ENCODE peak calls at places on chromosomes 12 and 14, in five cellular contexts. One of them, this sample, is unnamed.

GRCh38 chr12:78951746-78952532 is 87.4 kb downstream of the SYT1 start:
- DNase-seq in CD8-positive, alpha-beta T cell: no peak
- DNase-seq in left ventricle myocardium inferior: no peak
- DNase-seq in neural progenitor cell: peak; percentile 18
- DNase-seq in spleen: no peak
- DNase-seq in this sample: no peak

GRCh38 chr14:61528591-61529021 is 166.7 kb upstream of the HIF1A start:
- DNase-seq in spleen: no peak
- DNase-seq in neural progenitor cell: no peak
- DNase-seq in CD8-positive, alpha-beta T cell: no peak
- DNase-seq in left ventricle myocardium inferior: no peak
- DNase-seq in this sample: no peak

GRCh38 chr12:53219956-53220856 is 11.8 kb downstream of the RARG start:
- DNase-seq in neural progenitor cell: peak; percentile 80
- DNase-seq in left ventricle myocardium inferior: peak; percentile 71
- DNase-seq in CD8-positive, alpha-beta T cell: peak; percentile 75
- DNase-seq in spleen: peak; percentile 95
- DNase-seq in this sample: peak; percentile 84

GRCh38 chr14:105532735-105533141 is 6.4 kb downstream of the TMEM121 start:
- DNase-seq in spleen: peak; percentile 85
- DNase-seq in CD8-positive, alpha-beta T cell: no peak
- DNase-seq in left ventricle myocardium inferior: no peak
- DNase-seq in neural progenitor cell: peak; percentile 45
- DNase-seq in this sample: peak; percentile 57

GRCh38 chr12:38662851-38663250 is 242.5 kb downstream of the CPNE8 start:
- DNase-seq in spleen: no peak
- DNase-seq in CD8-positive, alpha-beta T cell: no peak
- DNase-seq in left ventricle myocardium inferior: no peak
- DNase-seq in neural progenitor cell: no peak
- DNase-seq in this sample: no peak

GRCh38 chr14:77485901-77486678 is 12.5 kb downstream of the ISM2 start:
- DNase-seq in left ventricle myocardium inferior: no peak
- DNase-seq in spleen: no peak
- DNase-seq in neural progenitor cell: no peak
- DNase-seq in CD8-positive, alpha-beta T cell: no peak
- DNase-seq in this sample: no peak

GRCh38 chr12:52130695-52131094 is 51.2 kb downstream of the SMIM41 start:
- DNase-seq in neural progenitor cell: no peak
- DNase-seq in CD8-positive, alpha-beta T cell: no peak
- DNase-seq in left ventricle myocardium inferior: peak; percentile 13
- DNase-seq in spleen: peak; percentile 61
- DNase-seq in this sample: peak; percentile 47

GRCh38 chr12:93135286-93136239 is 206.5 kb upstream of the EEA1 start:
- DNase-seq in CD8-positive, alpha-beta T cell: no peak
- DNase-seq in neural progenitor cell: no peak
- DNase-seq in spleen: no peak
- DNase-seq in left ventricle myocardium inferior: no peak
- DNase-seq in this sample: no peak

GRCh38 chr14:31994391-31995033 is 82.6 kb upstream of the ARHGAP5 start:
- DNase-seq in spleen: no peak
- DNase-seq in neural progenitor cell: no peak
- DNase-seq in CD8-positive, alpha-beta T cell: no peak
- DNase-seq in left ventricle myocardium inferior: no peak
- DNase-seq in this sample: no peak

GRCh38 chr14:77022219-77022852 is 6.2 kb downstream of the IRF2BPL start:
- DNase-seq in spleen: no peak
- DNase-seq in neural progenitor cell: no peak
- DNase-seq in CD8-positive, alpha-beta T cell: no peak
- DNase-seq in left ventricle myocardium inferior: no peak
- DNase-seq in this sample: no peak

GRCh38 chr12:69161835-69162234 is 77.5 kb upstream of the CPSF6 start:
- DNase-seq in neural progenitor cell: peak; percentile 16
- DNase-seq in spleen: no peak
- DNase-seq in left ventricle myocardium inferior: no peak
- DNase-seq in CD8-positive, alpha-beta T cell: no peak
- DNase-seq in this sample: no peak

GRCh38 chr14:82075566-82075965 is 541.9 kb upstream of the SEL1L start:
- DNase-seq in left ventricle myocardium inferior: peak; percentile 16
- DNase-seq in neural progenitor cell: peak; percentile 89
- DNase-seq in CD8-positive, alpha-beta T cell: no peak
- DNase-seq in spleen: no peak
- DNase-seq in this sample: no peak

GRCh38 chr14:75401356-75401755 is 26.5 kb upstream of the JDP2 start:
- DNase-seq in left ventricle myocardium inferior: peak; percentile 35
- DNase-seq in spleen: no peak
- DNase-seq in CD8-positive, alpha-beta T cell: no peak
- DNase-seq in neural progenitor cell: peak; percentile 83
- DNase-seq in this sample: no peak

GRCh38 chr14:83342590-83342989 is 1808.9 kb upstream of the SEL1L start:
- DNase-seq in CD8-positive, alpha-beta T cell: no peak
- DNase-seq in neural progenitor cell: no peak
- DNase-seq in left ventricle myocardium inferior: peak; percentile 15
- DNase-seq in spleen: no peak
- DNase-seq in this sample: no peak

GRCh38 chr14:77580964-77581505 is 35.4 kb downstream of the SPTLC2 start:
- DNase-seq in left ventricle myocardium inferior: no peak
- DNase-seq in CD8-positive, alpha-beta T cell: no peak
- DNase-seq in spleen: no peak
- DNase-seq in neural progenitor cell: no peak
- DNase-seq in this sample: no peak

GRCh38 chr12:14283489-14284144 is 81.9 kb upstream of the ATF7IP start:
- DNase-seq in CD8-positive, alpha-beta T cell: no peak
- DNase-seq in spleen: no peak
- DNase-seq in neural progenitor cell: peak; percentile 47
- DNase-seq in left ventricle myocardium inferior: no peak
- DNase-seq in this sample: no peak

GRCh38 chr12:52204095-52204930 is 12.5 kb upstream of the KRT80 start:
- DNase-seq in left ventricle myocardium inferior: no peak
- DNase-seq in neural progenitor cell: no peak
- DNase-seq in spleen: peak; percentile 38
- DNase-seq in CD8-positive, alpha-beta T cell: no peak
- DNase-seq in this sample: peak; percentile 37

GRCh38 chr14:104376202-104377140 is 203.1 kb upstream of the C14orf180 start:
- DNase-seq in CD8-positive, alpha-beta T cell: no peak
- DNase-seq in neural progenitor cell: no peak
- DNase-seq in left ventricle myocardium inferior: no peak
- DNase-seq in spleen: no peak
- DNase-seq in this sample: no peak

GRCh38 chr14:67853748-67854147 is 34.2 kb downstream of the RAD51B start:
- DNase-seq in CD8-positive, alpha-beta T cell: no peak
- DNase-seq in spleen: no peak
- DNase-seq in left ventricle myocardium inferior: no peak
- DNase-seq in neural progenitor cell: no peak
- DNase-seq in this sample: no peak

GRCh38 chr14:91946313-91947195 is 940 bp downstream of the FBLN5 start:
- DNase-seq in CD8-positive, alpha-beta T cell: no peak
- DNase-seq in neural progenitor cell: no peak
- DNase-seq in left ventricle myocardium inferior: no peak
- DNase-seq in spleen: no peak
- DNase-seq in this sample: no peak

GRCh38 chr14:96370528-96370927 is 7.2 kb downstream of the GSKIP start:
- DNase-seq in spleen: no peak
- DNase-seq in neural progenitor cell: no peak
- DNase-seq in left ventricle myocardium inferior: no peak
- DNase-seq in CD8-positive, alpha-beta T cell: no peak
- DNase-seq in this sample: no peak

GRCh38 chr12:102811125-102811737 is 105.8 kb downstream of the PAH start:
- DNase-seq in neural progenitor cell: peak; percentile 70
- DNase-seq in left ventricle myocardium inferior: no peak
- DNase-seq in spleen: no peak
- DNase-seq in CD8-positive, alpha-beta T cell: peak; percentile 5
- DNase-seq in this sample: no peak

GRCh38 chr14:57533214-57533613 is 39.6 kb upstream of the CCDC198 start:
- DNase-seq in spleen: no peak
- DNase-seq in neural progenitor cell: peak; percentile 61
- DNase-seq in left ventricle myocardium inferior: no peak
- DNase-seq in CD8-positive, alpha-beta T cell: no peak
- DNase-seq in this sample: no peak

GRCh38 chr14:70622111-70622712 is 19.5 kb upstream of the TTC9 start:
- DNase-seq in left ventricle myocardium inferior: no peak
- DNase-seq in CD8-positive, alpha-beta T cell: peak; percentile 57
- DNase-seq in neural progenitor cell: peak; percentile 69
- DNase-seq in spleen: no peak
- DNase-seq in this sample: no peak

GRCh38 chr12:54054442-54055332 is 1.1 kb downstream of the HOXC4 start:
- DNase-seq in spleen: no peak
- DNase-seq in CD8-positive, alpha-beta T cell: no peak
- DNase-seq in left ventricle myocardium inferior: no peak
- DNase-seq in neural progenitor cell: no peak
- DNase-seq in this sample: no peak

GRCh38 chr12:38154096-38155019 is 162.2 kb upstream of the ALG10B start:
- DNase-seq in CD8-positive, alpha-beta T cell: no peak
- DNase-seq in spleen: no peak
- DNase-seq in left ventricle myocardium inferior: no peak
- DNase-seq in neural progenitor cell: no peak
- DNase-seq in this sample: peak; percentile 57

GRCh38 chr14:88835661-88836060 is 11.2 kb downstream of the TTC8 start:
- DNase-seq in spleen: no peak
- DNase-seq in neural progenitor cell: no peak
- DNase-seq in left ventricle myocardium inferior: no peak
- DNase-seq in CD8-positive, alpha-beta T cell: no peak
- DNase-seq in this sample: no peak

GRCh38 chr14:78319826-78320635 is 149.9 kb downstream of the NRXN3 start:
- DNase-seq in left ventricle myocardium inferior: no peak
- DNase-seq in CD8-positive, alpha-beta T cell: no peak
- DNase-seq in spleen: no peak
- DNase-seq in neural progenitor cell: peak; percentile 11
- DNase-seq in this sample: no peak

GRCh38 chr12:29961231-29961630 is 177.5 kb upstream of the TMTC1 start:
- DNase-seq in left ventricle myocardium inferior: no peak
- DNase-seq in CD8-positive, alpha-beta T cell: no peak
- DNase-seq in neural progenitor cell: no peak
- DNase-seq in spleen: no peak
- DNase-seq in this sample: no peak

DNA sequence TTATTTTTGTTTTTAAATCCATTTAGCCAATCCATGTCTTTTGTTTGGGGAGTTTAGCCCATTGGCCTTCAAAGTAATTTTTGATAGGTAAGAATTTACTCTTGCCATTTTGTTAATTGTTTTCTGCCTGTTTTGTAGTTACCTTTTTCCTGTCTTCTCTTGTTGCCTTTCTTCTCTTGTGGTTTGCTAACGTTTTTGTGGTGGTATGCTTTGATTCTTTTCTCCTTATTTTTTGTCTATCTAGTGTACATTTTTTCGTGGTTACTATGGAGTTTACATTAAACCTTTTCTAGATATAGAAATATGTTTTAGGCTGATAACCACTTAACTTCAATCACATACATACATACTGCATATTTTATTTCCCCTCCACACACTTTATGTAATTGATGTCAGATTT is 19.1 kb upstream of the PPP1R12A start:
- DNase-seq in neural progenitor cell: no peak
- DNase-seq in left ventricle myocardium inferior: no peak
- DNase-seq in CD8-positive, alpha-beta T cell: no peak
- DNase-seq in spleen: no peak
- DNase-seq in this sample: no peak
- H3K4me1 ChIP-seq in neural progenitor cell: no peaks in the 10 kb centered on the region
- H3K4me1 ChIP-seq in left ventricle myocardium inferior: no peaks in the 10 kb centered on the region
- H3K4me1 ChIP-seq in CD8-positive, alpha-beta T cell: no peaks in the 10 kb centered on the region
- H3K4me1 ChIP-seq in spleen: no peaks in the 10 kb centered on the region
- H3K4me1 ChIP-seq in this sample: no peaks in the 10 kb centered on the region

DNA sequence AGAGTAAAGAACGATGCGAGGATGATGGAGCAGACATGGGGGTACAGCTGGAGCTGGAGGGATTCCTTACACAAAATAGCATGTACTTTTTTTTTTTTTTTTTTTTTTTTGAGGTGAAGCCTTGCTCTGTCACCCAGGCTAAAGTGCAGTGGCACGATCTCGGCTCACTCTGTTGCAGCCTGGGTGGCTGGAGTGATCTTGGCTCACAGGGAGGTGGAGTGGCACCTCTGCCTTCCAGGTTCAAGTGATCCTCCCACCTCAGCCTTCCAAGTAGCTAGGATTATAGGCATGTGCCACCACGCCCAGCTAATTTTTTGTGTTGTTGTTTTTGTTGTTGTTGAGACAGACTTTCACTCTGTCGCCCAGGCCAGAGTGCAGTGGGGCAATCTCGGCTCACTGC is 5.1 kb upstream of the RASAL1 start:
- DNase-seq in left ventricle myocardium inferior: no peak
- DNase-seq in CD8-positive, alpha-beta T cell: no peak
- DNase-seq in spleen: peak; percentile 31
- DNase-seq in neural progenitor cell: no peak
- DNase-seq in this sample: no peak
- H3K4me1 ChIP-seq in left ventricle myocardium inferior: peaks cover 11% of the 10 kb centered on the region
- H3K4me1 ChIP-seq in CD8-positive, alpha-beta T cell: peaks cover 5% of the 10 kb centered on the region
- H3K4me1 ChIP-seq in spleen: peaks cover 21% of the 10 kb centered on the region
- H3K4me1 ChIP-seq in neural progenitor cell: peaks cover 6% of the 10 kb centered on the region
- H3K4me1 ChIP-seq in this sample: no peaks in the 10 kb centered on the region

DNA sequence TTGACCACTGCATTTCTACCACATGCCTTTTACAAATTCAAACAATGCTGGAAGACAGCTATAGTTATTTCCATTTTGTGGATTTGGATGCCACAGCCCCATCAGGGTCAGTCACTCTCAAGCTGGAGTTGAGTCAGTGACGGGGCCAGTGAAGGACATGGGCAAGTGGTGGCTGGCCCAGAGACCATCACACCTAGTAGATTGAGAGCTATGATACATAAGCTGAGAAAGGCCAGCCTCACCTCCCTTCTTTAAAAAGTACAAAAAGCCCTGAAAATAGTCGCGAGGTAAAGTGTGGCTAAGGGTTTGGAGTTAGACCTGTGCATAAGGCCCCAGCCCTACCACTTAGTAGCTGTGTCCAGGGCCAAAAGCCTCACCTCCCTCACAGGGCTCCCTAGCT is 4.1 kb downstream of the KCTD10 start:
- DNase-seq in neural progenitor cell: no peak
- DNase-seq in spleen: no peak
- DNase-seq in left ventricle myocardium inferior: no peak
- DNase-seq in CD8-positive, alpha-beta T cell: no peak
- DNase-seq in this sample: no peak
- H3K4me1 ChIP-seq in neural progenitor cell: peaks cover 7% of the 10 kb centered on the region
- H3K4me1 ChIP-seq in spleen: peaks cover 43% of the 10 kb centered on the region
- H3K4me1 ChIP-seq in left ventricle myocardium inferior: peaks cover 99% of the 10 kb centered on the region
- H3K4me1 ChIP-seq in CD8-positive, alpha-beta T cell: peaks cover 22% of the 10 kb centered on the region
- H3K4me1 ChIP-seq in this sample: peaks cover 50% of the 10 kb centered on the region

DNA sequence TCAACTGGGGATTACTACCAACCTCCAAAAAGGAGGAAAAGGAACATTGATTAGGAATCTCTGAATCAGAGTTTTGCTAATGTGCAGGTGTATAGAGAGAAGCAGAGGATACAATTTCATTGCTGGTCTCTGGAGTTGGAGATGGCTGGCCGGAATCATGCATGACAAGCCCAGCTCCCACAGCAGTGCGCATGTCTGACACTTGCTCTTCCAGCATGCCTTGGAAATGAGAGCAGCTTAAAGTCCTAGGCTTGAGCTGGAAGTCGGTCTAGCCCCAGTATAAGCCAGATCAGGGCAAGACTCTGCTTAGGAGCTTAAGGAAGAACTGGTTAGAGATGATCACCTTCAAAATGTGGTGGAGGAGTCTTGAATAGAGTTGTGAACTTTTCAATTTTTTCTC is 742.8 kb downstream of the DIO2 start:
- DNase-seq in neural progenitor cell: no peak
- DNase-seq in spleen: no peak
- DNase-seq in CD8-positive, alpha-beta T cell: no peak
- DNase-seq in left ventricle myocardium inferior: no peak
- DNase-seq in this sample: no peak
- H3K4me1 ChIP-seq in neural progenitor cell: peaks cover 25% of the 10 kb centered on the region
- H3K4me1 ChIP-seq in spleen: no peaks in the 10 kb centered on the region
- H3K4me1 ChIP-seq in CD8-positive, alpha-beta T cell: no peaks in the 10 kb centered on the region
- H3K4me1 ChIP-seq in left ventricle myocardium inferior: no peaks in the 10 kb centered on the region
- H3K4me1 ChIP-seq in this sample: no peaks in the 10 kb centered on the region